ENCODE peak calls at places on chromosomes 12 and 14, in ten cellular contexts. One of them, this sample, is unnamed. For H3K4me1, the result is how much of the 10 kb centered on the place peaks cover.

GRCh38 chr12:68148261-68148951 is 11.1 kb downstream of the IFNG start:
- DNase-seq in CD8-positive, alpha-beta memory T cell: no peak
- DNase-seq in Panc1: no peak
- DNase-seq in right lobe of liver: no peak
- DNase-seq in testis: no peak
- DNase-seq in pancreas: no peak
- DNase-seq in SK-N-SH: no peak
- DNase-seq in A549: no peak
- DNase-seq in uterus: no peak
- DNase-seq in GM23338: peak
- DNase-seq in this sample: no peak

GRCh38 chr12:20865873-20866272 is 55.4 kb downstream of the SLCO1B3 start:
- DNase-seq in testis: no peak
- DNase-seq in Panc1: no peak
- DNase-seq in uterus: no peak
- DNase-seq in CD8-positive, alpha-beta memory T cell: no peak
- DNase-seq in pancreas: no peak
- DNase-seq in right lobe of liver: no peak
- DNase-seq in GM23338: no peak
- DNase-seq in SK-N-SH: no peak
- DNase-seq in A549: no peak
- DNase-seq in this sample: no peak

GRCh38 chr14:72716471-72716870 is 177.4 kb downstream of the DPF3 start:
- DNase-seq in pancreas: no peak
- DNase-seq in right lobe of liver: no peak
- DNase-seq in CD8-positive, alpha-beta memory T cell: no peak
- DNase-seq in GM23338: no peak
- DNase-seq in uterus: no peak
- DNase-seq in A549: no peak
- DNase-seq in SK-N-SH: no peak
- DNase-seq in testis: no peak
- DNase-seq in Panc1: no peak
- DNase-seq in this sample: peak

GRCh38 chr14:69999246-69999645 is 120.0 kb downstream of the SMOC1 start:
- DNase-seq in A549: peak
- DNase-seq in testis: no peak
- DNase-seq in CD8-positive, alpha-beta memory T cell: no peak
- DNase-seq in SK-N-SH: no peak
- DNase-seq in right lobe of liver: peak
- DNase-seq in pancreas: peak
- DNase-seq in uterus: no peak
- DNase-seq in Panc1: no peak
- DNase-seq in GM23338: no peak
- DNase-seq in this sample: no peak

GRCh38 chr14:100827140-100827517 is 1.2 kb downstream of the MEG3 start:
- DNase-seq in GM23338: no peak
- DNase-seq in Panc1: no peak
- DNase-seq in uterus: no peak
- DNase-seq in SK-N-SH: no peak
- DNase-seq in right lobe of liver: no peak
- DNase-seq in A549: no peak
- DNase-seq in testis: peak
- DNase-seq in CD8-positive, alpha-beta memory T cell: no peak
- DNase-seq in pancreas: no peak
- DNase-seq in this sample: no peak

GRCh38 chr14:55245657-55246268 is 25.5 kb upstream of the FBXO34 start:
- DNase-seq in GM23338: peak
- DNase-seq in pancreas: no peak
- DNase-seq in A549: peak
- DNase-seq in SK-N-SH: no peak
- DNase-seq in uterus: no peak
- DNase-seq in Panc1: peak
- DNase-seq in right lobe of liver: no peak
- DNase-seq in CD8-positive, alpha-beta memory T cell: no peak
- DNase-seq in testis: peak
- DNase-seq in this sample: no peak

GRCh38 chr14:100616854-100617714 is 29.9 kb upstream of the BEGAIN start:
- DNase-seq in CD8-positive, alpha-beta memory T cell: no peak
- DNase-seq in Panc1: no peak
- DNase-seq in SK-N-SH: peak
- DNase-seq in testis: no peak
- DNase-seq in A549: no peak
- DNase-seq in right lobe of liver: peak
- DNase-seq in uterus: peak
- DNase-seq in pancreas: no peak
- DNase-seq in GM23338: no peak
- DNase-seq in this sample: peak

GRCh38 chr12:69067713-69068112 is 134.7 kb upstream of the CPM start:
- DNase-seq in testis: no peak
- DNase-seq in CD8-positive, alpha-beta memory T cell: no peak
- DNase-seq in GM23338: no peak
- DNase-seq in SK-N-SH: no peak
- DNase-seq in A549: no peak
- DNase-seq in uterus: no peak
- DNase-seq in Panc1: no peak
- DNase-seq in right lobe of liver: no peak
- DNase-seq in pancreas: no peak
- DNase-seq in this sample: no peak

GRCh38 chr12:66071556-66071955 is 59.0 kb downstream of the LLPH start:
- DNase-seq in Panc1: no peak
- DNase-seq in GM23338: no peak
- DNase-seq in pancreas: no peak
- DNase-seq in uterus: no peak
- DNase-seq in CD8-positive, alpha-beta memory T cell: no peak
- DNase-seq in SK-N-SH: no peak
- DNase-seq in A549: no peak
- DNase-seq in right lobe of liver: no peak
- DNase-seq in testis: no peak
- DNase-seq in this sample: no peak

GRCh38 chr14:68578597-68578996 is 214.3 kb downstream of the ZFP36L1 start:
- DNase-seq in SK-N-SH: no peak
- DNase-seq in uterus: no peak
- DNase-seq in GM23338: no peak
- DNase-seq in Panc1: no peak
- DNase-seq in testis: no peak
- DNase-seq in pancreas: no peak
- DNase-seq in CD8-positive, alpha-beta memory T cell: no peak
- DNase-seq in right lobe of liver: no peak
- DNase-seq in A549: no peak
- DNase-seq in this sample: peak

GRCh38 chr14:31059152-31059924 is 33.2 kb upstream of the STRN3 start:
- DNase-seq in Panc1: no peak
- DNase-seq in GM23338: peak
- DNase-seq in testis: peak
- DNase-seq in pancreas: peak
- DNase-seq in A549: peak
- DNase-seq in uterus: peak
- DNase-seq in CD8-positive, alpha-beta memory T cell: no peak
- DNase-seq in right lobe of liver: no peak
- DNase-seq in SK-N-SH: no peak
- DNase-seq in this sample: no peak

GRCh38 chr12:115437061-115437567 is 753.1 kb upstream of the TBX3 start:
- DNase-seq in Panc1: no peak
- DNase-seq in GM23338: peak
- DNase-seq in testis: no peak
- DNase-seq in A549: no peak
- DNase-seq in uterus: peak
- DNase-seq in right lobe of liver: no peak
- DNase-seq in SK-N-SH: no peak
- DNase-seq in pancreas: no peak
- DNase-seq in CD8-positive, alpha-beta memory T cell: no peak
- DNase-seq in this sample: no peak

GRCh38 chr14:101814869-101815268 is 53.4 kb downstream of the PPP2R5C start:
- DNase-seq in uterus: no peak
- DNase-seq in testis: no peak
- DNase-seq in CD8-positive, alpha-beta memory T cell: no peak
- DNase-seq in A549: no peak
- DNase-seq in Panc1: no peak
- DNase-seq in SK-N-SH: no peak
- DNase-seq in pancreas: no peak
- DNase-seq in right lobe of liver: no peak
- DNase-seq in GM23338: no peak
- DNase-seq in this sample: no peak

GRCh38 chr12:108843187-108843586 is 14.2 kb downstream of the SSH1 start:
- DNase-seq in right lobe of liver: no peak
- DNase-seq in Panc1: no peak
- DNase-seq in SK-N-SH: no peak
- DNase-seq in CD8-positive, alpha-beta memory T cell: no peak
- DNase-seq in uterus: no peak
- DNase-seq in GM23338: no peak
- DNase-seq in A549: no peak
- DNase-seq in pancreas: no peak
- DNase-seq in testis: no peak
- DNase-seq in this sample: no peak

GRCh38 chr12:108840605-108841328 is 16.6 kb downstream of the SSH1 start:
- DNase-seq in uterus: no peak
- DNase-seq in CD8-positive, alpha-beta memory T cell: no peak
- DNase-seq in testis: no peak
- DNase-seq in GM23338: no peak
- DNase-seq in right lobe of liver: no peak
- DNase-seq in SK-N-SH: no peak
- DNase-seq in A549: no peak
- DNase-seq in Panc1: no peak
- DNase-seq in pancreas: no peak
- DNase-seq in this sample: no peak

GRCh38 chr12:108839890-108840230 is 17.5 kb downstream of the SSH1 start:
- DNase-seq in A549: no peak
- DNase-seq in GM23338: no peak
- DNase-seq in CD8-positive, alpha-beta memory T cell: no peak
- DNase-seq in Panc1: no peak
- DNase-seq in pancreas: no peak
- DNase-seq in SK-N-SH: no peak
- DNase-seq in right lobe of liver: no peak
- DNase-seq in uterus: no peak
- DNase-seq in testis: peak
- DNase-seq in this sample: no peak

GRCh38 chr12:108839011-108839889 is 18.1 kb downstream of the SSH1 start:
- DNase-seq in Panc1: no peak
- DNase-seq in right lobe of liver: no peak
- DNase-seq in CD8-positive, alpha-beta memory T cell: no peak
- DNase-seq in A549: no peak
- DNase-seq in GM23338: no peak
- DNase-seq in pancreas: no peak
- DNase-seq in SK-N-SH: peak
- DNase-seq in testis: peak
- DNase-seq in uterus: peak
- DNase-seq in this sample: peak

GRCh38 chr12:108842364-108842763 is 15.0 kb downstream of the SSH1 start:
- DNase-seq in CD8-positive, alpha-beta memory T cell: no peak
- DNase-seq in uterus: no peak
- DNase-seq in Panc1: no peak
- DNase-seq in pancreas: no peak
- DNase-seq in right lobe of liver: no peak
- DNase-seq in SK-N-SH: no peak
- DNase-seq in GM23338: no peak
- DNase-seq in A549: no peak
- DNase-seq in testis: no peak
- DNase-seq in this sample: no peak
- H3K4me1 ChIP-seq in CD8-positive, alpha-beta memory T cell: under half
- H3K4me1 ChIP-seq in uterus: under half
- H3K4me1 ChIP-seq in Panc1: half or more
- H3K4me1 ChIP-seq in pancreas: under half
- H3K4me1 ChIP-seq in right lobe of liver: under half
- H3K4me1 ChIP-seq in SK-N-SH: under half
- H3K4me1 ChIP-seq in GM23338: under half
- H3K4me1 ChIP-seq in A549: under half
- H3K4me1 ChIP-seq in testis: under half
- H3K4me1 ChIP-seq in this sample: half or more

GRCh38 chr14:61710853-61711817 is 15.8 kb downstream of the HIF1A start:
- DNase-seq in uterus: no peak
- DNase-seq in Panc1: no peak
- DNase-seq in CD8-positive, alpha-beta memory T cell: no peak
- DNase-seq in SK-N-SH: no peak
- DNase-seq in A549: no peak
- DNase-seq in testis: no peak
- DNase-seq in pancreas: no peak
- DNase-seq in GM23338: no peak
- DNase-seq in right lobe of liver: no peak
- DNase-seq in this sample: no peak
- H3K4me1 ChIP-seq in uterus: under half
- H3K4me1 ChIP-seq in Panc1: under half
- H3K4me1 ChIP-seq in CD8-positive, alpha-beta memory T cell: half or more
- H3K4me1 ChIP-seq in SK-N-SH: under half
- H3K4me1 ChIP-seq in A549: half or more
- H3K4me1 ChIP-seq in testis: under half
- H3K4me1 ChIP-seq in pancreas: under half
- H3K4me1 ChIP-seq in GM23338: under half
- H3K4me1 ChIP-seq in right lobe of liver: under half
- H3K4me1 ChIP-seq in this sample: under half

GRCh38 chr12:6354539-6355393 is 12.9 kb upstream of the TNFRSF1A start:
- DNase-seq in GM23338: no peak
- DNase-seq in testis: no peak
- DNase-seq in uterus: no peak
- DNase-seq in SK-N-SH: no peak
- DNase-seq in Panc1: no peak
- DNase-seq in CD8-positive, alpha-beta memory T cell: no peak
- DNase-seq in A549: no peak
- DNase-seq in right lobe of liver: no peak
- DNase-seq in pancreas: no peak
- DNase-seq in this sample: no peak

GRCh38 chr12:6355491-6356373 is 13.9 kb upstream of the TNFRSF1A start:
- DNase-seq in SK-N-SH: no peak
- DNase-seq in right lobe of liver: no peak
- DNase-seq in CD8-positive, alpha-beta memory T cell: no peak
- DNase-seq in GM23338: peak
- DNase-seq in uterus: no peak
- DNase-seq in testis: no peak
- DNase-seq in pancreas: no peak
- DNase-seq in A549: no peak
- DNase-seq in Panc1: no peak
- DNase-seq in this sample: no peak

GRCh38 chr12:6352198-6353173 is 10.6 kb upstream of the TNFRSF1A start:
- DNase-seq in A549: no peak
- DNase-seq in Panc1: no peak
- DNase-seq in CD8-positive, alpha-beta memory T cell: no peak
- DNase-seq in GM23338: no peak
- DNase-seq in pancreas: no peak
- DNase-seq in SK-N-SH: no peak
- DNase-seq in testis: no peak
- DNase-seq in right lobe of liver: no peak
- DNase-seq in uterus: no peak
- DNase-seq in this sample: no peak

GRCh38 chr12:6347367-6348338 is 5.8 kb upstream of the TNFRSF1A start:
- DNase-seq in uterus: peak
- DNase-seq in Panc1: no peak
- DNase-seq in testis: peak
- DNase-seq in GM23338: no peak
- DNase-seq in A549: no peak
- DNase-seq in pancreas: no peak
- DNase-seq in SK-N-SH: no peak
- DNase-seq in right lobe of liver: peak
- DNase-seq in CD8-positive, alpha-beta memory T cell: no peak
- DNase-seq in this sample: peak

GRCh38 chr12:6351622-6352021 is 9.7 kb upstream of the TNFRSF1A start:
- DNase-seq in Panc1: no peak
- DNase-seq in testis: no peak
- DNase-seq in right lobe of liver: no peak
- DNase-seq in A549: no peak
- DNase-seq in SK-N-SH: no peak
- DNase-seq in CD8-positive, alpha-beta memory T cell: no peak
- DNase-seq in uterus: no peak
- DNase-seq in pancreas: no peak
- DNase-seq in GM23338: no peak
- DNase-seq in this sample: no peak
- H3K4me1 ChIP-seq in Panc1: under half
- H3K4me1 ChIP-seq in testis: under half
- H3K4me1 ChIP-seq in right lobe of liver: under half
- H3K4me1 ChIP-seq in A549: under half
- H3K4me1 ChIP-seq in SK-N-SH: under half
- H3K4me1 ChIP-seq in CD8-positive, alpha-beta memory T cell: under half
- H3K4me1 ChIP-seq in uterus: under half
- H3K4me1 ChIP-seq in pancreas: under half
- H3K4me1 ChIP-seq in GM23338: under half
- H3K4me1 ChIP-seq in this sample: under half

GRCh38 chr12:26935636-26936378 is 2.0 kb downstream of the INTS13 start:
- DNase-seq in SK-N-SH: no peak
- DNase-seq in Panc1: no peak
- DNase-seq in testis: no peak
- DNase-seq in A549: no peak
- DNase-seq in pancreas: no peak
- DNase-seq in CD8-positive, alpha-beta memory T cell: no peak
- DNase-seq in GM23338: no peak
- DNase-seq in right lobe of liver: no peak
- DNase-seq in uterus: no peak
- DNase-seq in this sample: no peak
- H3K4me1 ChIP-seq in SK-N-SH: under half
- H3K4me1 ChIP-seq in Panc1: under half
- H3K4me1 ChIP-seq in testis: under half
- H3K4me1 ChIP-seq in A549: under half
- H3K4me1 ChIP-seq in pancreas: under half
- H3K4me1 ChIP-seq in CD8-positive, alpha-beta memory T cell: under half
- H3K4me1 ChIP-seq in GM23338: under half
- H3K4me1 ChIP-seq in right lobe of liver: under half
- H3K4me1 ChIP-seq in uterus: under half
- H3K4me1 ChIP-seq in this sample: under half